ENCODE peak calls at places on chromosome 9, in five cellular contexts. B is neural progenitor cell, S is PC-3, N is MM.1S, E is HCT116. C is an unnamed sample.

GRCh38 chr9:126860077-126860756 is at the start of gene ZBTB34:
- DNase-seq in B (peak), S (peak), N (peak), E (peak), C (peak)

GRCh38 chr9:123354806-123355508 is 1.0 kb upstream of the CRB2 start:
- DNase-seq in B (peak), S (no peak), N (no peak), E (no peak), C (peak)

GRCh38 chr9:114290561-114290986 is 32.3 kb upstream of the ORM1 start:
- DNase-seq in B (no peak), S (no peak), N (no peak), E (no peak), C (no peak)

GRCh38 chr9:95018099-95018927 is 291.8 kb downstream of the AOPEP start:
- DNase-seq in B (peak), S (peak), N (no peak), E (peak), C (peak)

GRCh38 chr9:130768265-130768664 is 66.8 kb upstream of the ABL1 start:
- DNase-seq in B (no peak), S (no peak), N (no peak), E (no peak), C (no peak)

GRCh38 chr9:109401169-109401989 is 80.5 kb upstream of the EPB41L4B start:
- DNase-seq in B (peak), S (peak), N (peak), E (peak), C (peak)

GRCh38 chr9:129737479-129738269 is 15.2 kb downstream of the PTGES start:
- DNase-seq in B (peak), S (peak), N (peak), E (peak), C (peak)

GRCh38 chr9:98375138-98375726 is 119.8 kb upstream of the TBC1D2 start:
- DNase-seq in B (no peak), S (peak), N (no peak), E (no peak), C (peak)

GRCh38 chr9:130499804-130500263 is 55.1 kb downstream of the ASS1 start:
- DNase-seq in B (no peak), S (peak), N (no peak), E (peak), C (no peak)

GRCh38 chr9:22238809-22239684 is 207.6 kb upstream of the DMRTA1 start:
- DNase-seq in B (peak), S (peak), N (peak), E (peak), C (peak)

GRCh38 chr9:109331353-109331752 is 10.5 kb upstream of the EPB41L4B start:
- DNase-seq in B (no peak), S (peak), N (no peak), E (no peak), C (peak)

GRCh38 chr9:5586391-5586802 is 42.5 kb upstream of the RIC1 start:
- DNase-seq in B (no peak), S (no peak), N (peak), E (no peak), C (peak)

GRCh38 chr9:121863931-121864330 is 212.5 kb downstream of the DAB2IP start:
- DNase-seq in B (no peak), S (no peak), N (no peak), E (no peak), C (peak)

GRCh38 chr9:84953252-84953773 is 283.8 kb downstream of the NTRK2 start:
- DNase-seq in B (no peak), S (no peak), N (no peak), E (no peak), C (no peak)

GRCh38 chr9:113963017-113963620 is 87.0 kb downstream of the ZNF618 start:
- DNase-seq in B (peak), S (peak), N (peak), E (peak), C (peak)

GRCh38 chr9:128254855-128255759 is 20.7 kb downstream of the GOLGA2 start:
- DNase-seq in B (peak), S (peak), N (peak), E (peak), C (peak)

GRCh38 chr9:129865668-129866320 is 30.5 kb downstream of the USP20 start:
- DNase-seq in B (no peak), S (no peak), N (no peak), E (no peak), C (no peak)

GRCh38 chr9:128136816-128137793 is 9.6 kb upstream of the PTGES2 start:
- DNase-seq in B (no peak), S (peak), N (no peak), E (no peak), C (peak)

GRCh38 chr9:138100711-138101349 is 223.2 kb downstream of the CACNA1B start:
- DNase-seq in B (peak), S (no peak), N (no peak), E (no peak), C (no peak)

GRCh38 chr9:122092611-122093506 is at the start of gene TTLL11:
- DNase-seq in B (peak), S (peak), N (peak), E (peak), C (peak)

GRCh38 chr9:71704806-71705205 is 63.5 kb downstream of the CEMIP2 start:
- DNase-seq in B (no peak), S (no peak), N (no peak), E (no peak), C (peak)

GRCh38 chr9:7592321-7593319 is 207.0 kb downstream of the DMAC1 start:
- DNase-seq in B (peak), S (no peak), N (no peak), E (no peak), C (no peak)

GRCh38 chr9:125987420-125987819 is 240.2 kb downstream of the PBX3 start:
- DNase-seq in B (no peak), S (no peak), N (no peak), E (no peak), C (no peak)

GRCh38 chr9:104740596-104740995 is 6.9 kb upstream of the NIPSNAP3A start:
- DNase-seq in B (no peak), S (peak), N (no peak), E (no peak), C (peak)

GRCh38 chr9:18761742-18762141 is 271.3 kb downstream of the SAXO1 start:
- DNase-seq in B (no peak), S (no peak), N (no peak), E (no peak), C (no peak)

GRCh38 chr9:1053848-1054365 is 3.8 kb downstream of the DMRT2 start:
- DNase-seq in B (no peak), S (no peak), N (no peak), E (no peak), C (no peak)
- TF ChIP-seq EZH2 in B (no peak), S (no peak), N (no peak), E (no peak), C (no peak)

GRCh38 chr9:136964171-136964689 is 12.2 kb downstream of the LCN12 start:
- DNase-seq in B (no peak), S (peak), N (no peak), E (no peak), C (no peak)
- H3K9ac ChIP-seq in B (no peak), S (no peak), N (no peak), E (peak), C (no peak)

GRCh38 chr9:82604947-82605656 is 457.8 kb downstream of the RASEF start:
- DNase-seq in B (no peak), S (no peak), N (peak), E (no peak), C (no peak)
- TF ChIP-seq EZH2phosphoT487 in B (no peak), S (no peak), N (no peak), E (no peak), C (no peak)

DNA sequence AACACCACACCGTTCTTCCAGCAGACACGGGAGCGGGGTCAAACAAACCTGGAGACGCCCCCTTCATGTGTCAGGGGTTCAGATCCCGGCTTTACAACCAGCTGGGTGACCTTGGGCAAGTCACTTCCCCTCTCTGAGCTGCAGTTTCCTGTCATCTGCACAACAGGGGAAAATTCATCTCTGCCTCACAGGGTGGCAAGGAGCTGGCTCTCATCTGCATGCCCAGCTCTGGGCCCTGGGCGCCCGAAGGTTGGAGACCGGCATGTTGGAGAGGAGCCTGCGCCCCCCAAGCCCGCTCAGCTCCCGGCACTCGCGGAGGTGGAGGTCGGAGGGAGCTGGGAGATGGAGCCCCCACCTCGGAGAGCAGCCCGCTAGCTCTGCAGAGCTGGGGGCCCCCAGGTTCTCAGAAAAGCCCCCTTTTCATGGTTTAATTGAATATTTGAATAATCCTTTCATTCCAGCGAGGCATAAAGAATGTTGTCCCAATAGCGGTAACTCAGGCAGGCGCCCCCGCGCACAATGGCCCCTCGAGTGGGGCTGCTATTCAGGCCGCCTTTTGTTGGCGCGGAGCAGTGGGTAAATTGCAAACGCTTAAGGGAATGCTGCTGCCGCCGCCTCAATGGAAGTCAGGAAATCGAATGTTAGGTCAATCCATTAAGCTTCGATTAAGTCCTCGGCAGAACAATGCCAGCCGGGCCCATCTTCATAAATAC is 20.3 kb downstream of the NR5A1 start:
- DNase-seq in B (peak), S (no peak), N (no peak), E (no peak), C (no peak)
- TF ChIP-seq EZH2 in B (no peak), S (no peak), N (no peak), E (no peak), C (no peak)

GRCh38 chr9:16645970-16646369 is 224.5 kb downstream of the BNC2 start:
- DNase-seq in B (no peak), S (no peak), N (no peak), E (no peak), C (no peak)
- H3K9ac ChIP-seq in B (no peak), S (no peak), N (no peak), E (no peak), C (no peak)

GRCh38 chr9:24096756-24097155 is 270.7 kb upstream of the ELAVL2 start:
- DNase-seq in B (no peak), S (no peak), N (no peak), E (no peak), C (no peak)
- TF ChIP-seq EZH2phosphoT487 in B (no peak), S (no peak), N (no peak), E (no peak), C (no peak)

DNA sequence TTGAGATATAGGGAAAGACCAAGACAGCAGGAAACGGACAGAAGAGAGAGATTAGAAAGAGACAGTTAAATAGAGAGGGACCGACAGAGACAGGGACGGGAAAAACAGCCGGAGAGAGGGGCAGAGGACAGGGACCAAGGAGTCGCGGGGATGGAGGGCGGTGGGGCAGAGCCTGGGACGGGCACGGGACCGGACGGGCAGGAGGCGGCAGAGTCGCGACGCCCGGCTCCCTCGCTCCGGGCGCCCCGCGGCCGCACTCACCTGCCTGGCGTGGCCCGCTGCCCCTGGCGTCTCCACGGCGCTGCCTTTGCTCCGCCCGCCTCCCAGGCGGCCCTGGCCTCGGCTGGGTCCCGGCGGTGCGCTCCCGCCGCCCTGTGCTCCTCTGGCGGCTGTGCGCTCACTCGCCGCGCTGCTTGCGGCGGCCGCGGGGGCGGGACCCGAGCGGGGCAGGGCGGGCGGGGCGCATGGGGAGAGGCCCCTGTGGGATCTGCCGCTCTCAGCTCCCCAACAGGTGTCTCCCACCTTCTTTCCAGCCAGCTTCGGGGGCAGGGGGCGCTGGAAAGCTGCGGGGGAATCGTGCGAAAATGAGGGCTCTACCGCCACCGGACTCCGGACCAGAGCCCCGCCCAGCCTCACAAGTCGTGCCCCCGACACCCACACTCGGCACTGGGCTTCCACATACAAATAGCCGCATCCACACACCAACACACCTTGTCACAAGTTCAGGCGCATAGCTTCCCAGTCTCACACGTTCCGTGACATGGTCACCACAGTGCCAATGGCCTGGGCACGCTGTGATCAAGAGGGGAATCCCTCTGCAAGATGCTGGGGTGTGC is at the start of gene ARID3C:
- DNase-seq in B (peak), S (peak), N (peak), E (no peak), C (peak)
- TF ChIP-seq EZH2 in B (peak), S (no peak), N (no peak), E (no peak), C (peak)

C was measured in GM23248.